ENCODE peak calls at places on chromosomes 5 and 9, in five cellular contexts. O, A, J, H and X are unnamed samples.

GRCh38 chr9:113728989-113729388 is 147.1 kb upstream of the ZNF618 start:
- DNase-seq in O (no peak), A (no peak), J (no peak), H (no peak), X (no peak)

GRCh38 chr5:79611046-79611829 is 1.0 kb upstream of the TENT2 start:
- DNase-seq in O (no peak), A (no peak), J (no peak), H (no peak), X (no peak)

GRCh38 chr5:66864240-66864884 is 268.2 kb downstream of the MAST4 start:
- DNase-seq in O (no peak), A (no peak), J (peak), H (no peak), X (no peak)

GRCh38 chr9:69916950-69917349 is 96.3 kb downstream of the CFAP95 start:
- DNase-seq in O (no peak), A (no peak), J (peak), H (no peak), X (no peak)

GRCh38 chr5:129664336-129664937 is 83.5 kb upstream of the MINAR2 start:
- DNase-seq in O (peak), A (no peak), J (peak), H (peak), X (no peak)

GRCh38 chr5:6250121-6250520 is 128.2 kb downstream of the MED10 start:
- DNase-seq in O (no peak), A (no peak), J (no peak), H (no peak), X (no peak)

GRCh38 chr9:35696520-35697215 is 6.9 kb upstream of the TPM2 start:
- DNase-seq in O (peak), A (peak), J (peak), H (peak), X (peak)

GRCh38 chr5:36635721-36636390 is 29.4 kb downstream of the SLC1A3 start:
- DNase-seq in O (no peak), A (no peak), J (peak), H (no peak), X (no peak)

GRCh38 chr5:77003246-77003645 is 27.0 kb upstream of the AGGF1 start:
- DNase-seq in O (no peak), A (no peak), J (no peak), H (no peak), X (no peak)

GRCh38 chr9:136656795-136657611 is 5.7 kb upstream of the EGFL7 start:
- DNase-seq in O (no peak), A (no peak), J (no peak), H (no peak), X (peak)
- H3K27ac ChIP-seq in O (peak), A (no peak), J (no peak), H (peak), X (peak)

GRCh38 chr5:102591650-102592049 is 92.8 kb upstream of the SLCO6A1 start:
- DNase-seq in O (no peak), A (no peak), J (no peak), H (no peak), X (no peak)
- H3K27ac ChIP-seq in O (no peak), A (no peak), J (no peak), H (no peak), X (no peak)

DNA sequence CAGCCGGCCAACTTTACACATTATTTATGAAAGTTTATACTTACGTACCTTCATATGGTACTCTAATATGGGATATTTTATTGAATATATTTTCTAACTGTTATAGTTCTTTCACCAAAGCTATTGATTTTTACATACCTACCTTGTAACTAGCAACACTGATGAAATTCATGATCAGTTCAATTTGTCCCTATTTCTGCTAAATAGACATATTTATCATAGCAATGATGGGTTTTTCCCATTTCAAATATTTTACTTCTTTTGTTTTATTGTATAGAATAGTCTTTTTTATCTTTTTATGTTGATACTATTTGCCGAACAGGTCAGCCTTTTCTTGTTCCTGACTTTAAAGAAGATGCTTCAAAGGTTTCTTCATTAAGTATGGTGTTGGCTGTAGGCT is 59.0 kb upstream of the CTNND2 start:
- DNase-seq in O (no peak), A (no peak), J (no peak), H (no peak), X (no peak)
- H3K27ac ChIP-seq in O (no peak), A (no peak), J (no peak), H (no peak), X (no peak)

DNA sequence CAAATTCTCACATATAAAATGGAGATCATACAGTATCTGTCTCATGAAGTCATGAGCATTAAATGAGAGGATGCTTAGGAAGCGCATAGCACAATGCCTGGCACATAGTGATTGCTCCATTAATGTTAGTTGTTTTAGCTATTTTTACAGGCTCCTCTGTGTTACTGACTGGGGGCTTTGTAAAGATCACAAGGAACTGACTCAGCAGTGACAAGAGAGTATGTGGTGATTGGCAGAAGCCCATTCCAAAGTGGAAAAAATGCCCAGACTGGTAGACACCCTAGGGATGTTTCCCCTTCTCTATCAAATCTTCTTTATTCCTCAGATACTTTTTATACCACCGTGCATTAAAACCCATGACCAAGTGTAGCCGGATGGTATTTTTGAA is 33.5 kb downstream of the ABLIM3 start:
- DNase-seq in O (no peak), A (no peak), J (no peak), H (no peak), X (no peak)
- H3K27ac ChIP-seq in O (peak), A (no peak), J (no peak), H (peak), X (peak)

GRCh38 chr9:2241461-2241874 is 226.3 kb downstream of the SMARCA2 start:
- DNase-seq in O (no peak), A (no peak), J (no peak), H (no peak), X (no peak)
- H3K27ac ChIP-seq in O (peak), A (no peak), J (no peak), H (no peak), X (peak)

GRCh38 chr5:74490814-74491213 is 149.7 kb downstream of the ENC1 start:
- DNase-seq in O (no peak), A (no peak), J (no peak), H (peak), X (no peak)
- H3K27ac ChIP-seq in O (no peak), A (no peak), J (no peak), H (no peak), X (no peak)

GRCh38 chr9:21160178-21160577 is 6.3 kb downstream of the IFNA21 start:
- DNase-seq in O (no peak), A (no peak), J (peak), H (peak), X (no peak)
- H3K27ac ChIP-seq in O (no peak), A (no peak), J (no peak), H (no peak), X (no peak)